ENCODE peak calls at places on chromosome 22, in ten cellular contexts. One of them, this sample, is unnamed.

GRCh38 chr22:31806751-31807150 is 52.9 kb downstream of the DEPDC5 start:
- DNase-seq in lower lobe of right lung: no peak
- DNase-seq in epithelial cell of esophagus: no peak
- DNase-seq in progenitor cell of endocrine pancreas: no peak
- DNase-seq in nephron progenitor cell: no peak
- DNase-seq in heart right ventricle: no peak
- DNase-seq in kidney: no peak
- DNase-seq in psoas muscle: no peak
- DNase-seq in astrocyte of the cerebellum: no peak
- DNase-seq in pancreas: no peak
- DNase-seq in this sample: no peak

GRCh38 chr22:20002098-20002497 is 14.5 kb downstream of the ARVCF start:
- DNase-seq in lower lobe of right lung: no peak
- DNase-seq in epithelial cell of esophagus: no peak
- DNase-seq in progenitor cell of endocrine pancreas: no peak
- DNase-seq in nephron progenitor cell: no peak
- DNase-seq in heart right ventricle: peak
- DNase-seq in kidney: peak
- DNase-seq in psoas muscle: peak
- DNase-seq in astrocyte of the cerebellum: no peak
- DNase-seq in pancreas: peak
- DNase-seq in this sample: no peak

GRCh38 chr22:28885939-28886338 is 2.6 kb downstream of the ZNRF3 start:
- DNase-seq in lower lobe of right lung: no peak
- DNase-seq in epithelial cell of esophagus: no peak
- DNase-seq in progenitor cell of endocrine pancreas: no peak
- DNase-seq in nephron progenitor cell: no peak
- DNase-seq in heart right ventricle: no peak
- DNase-seq in kidney: no peak
- DNase-seq in psoas muscle: no peak
- DNase-seq in astrocyte of the cerebellum: no peak
- DNase-seq in pancreas: no peak
- DNase-seq in this sample: no peak

GRCh38 chr22:30867746-30868662 is 100.6 kb downstream of the MORC2 start:
- DNase-seq in lower lobe of right lung: peak
- DNase-seq in epithelial cell of esophagus: no peak
- DNase-seq in progenitor cell of endocrine pancreas: no peak
- DNase-seq in nephron progenitor cell: no peak
- DNase-seq in heart right ventricle: peak
- DNase-seq in kidney: no peak
- DNase-seq in psoas muscle: no peak
- DNase-seq in astrocyte of the cerebellum: no peak
- DNase-seq in pancreas: peak
- DNase-seq in this sample: no peak

GRCh38 chr22:48577014-48577690 is 1250.5 kb downstream of the BRD1 start:
- DNase-seq in lower lobe of right lung: peak
- DNase-seq in epithelial cell of esophagus: no peak
- DNase-seq in progenitor cell of endocrine pancreas: no peak
- DNase-seq in nephron progenitor cell: no peak
- DNase-seq in heart right ventricle: no peak
- DNase-seq in kidney: peak
- DNase-seq in psoas muscle: no peak
- DNase-seq in astrocyte of the cerebellum: no peak
- DNase-seq in pancreas: no peak
- DNase-seq in this sample: peak

GRCh38 chr22:42553475-42554361 is at the start of gene SERHL2:
- DNase-seq in lower lobe of right lung: peak
- DNase-seq in epithelial cell of esophagus: peak
- DNase-seq in progenitor cell of endocrine pancreas: peak
- DNase-seq in nephron progenitor cell: peak
- DNase-seq in heart right ventricle: peak
- DNase-seq in kidney: peak
- DNase-seq in psoas muscle: peak
- DNase-seq in astrocyte of the cerebellum: peak
- DNase-seq in pancreas: peak
- DNase-seq in this sample: peak

GRCh38 chr22:30471616-30472318 is at the start of gene SEC14L3:
- DNase-seq in lower lobe of right lung: peak
- DNase-seq in epithelial cell of esophagus: no peak
- DNase-seq in progenitor cell of endocrine pancreas: no peak
- DNase-seq in nephron progenitor cell: no peak
- DNase-seq in heart right ventricle: no peak
- DNase-seq in kidney: no peak
- DNase-seq in psoas muscle: no peak
- DNase-seq in astrocyte of the cerebellum: no peak
- DNase-seq in pancreas: no peak
- DNase-seq in this sample: no peak

GRCh38 chr22:44276041-44276440 is 36.7 kb downstream of the SHISAL1 start:
- DNase-seq in lower lobe of right lung: no peak
- DNase-seq in epithelial cell of esophagus: no peak
- DNase-seq in progenitor cell of endocrine pancreas: no peak
- DNase-seq in nephron progenitor cell: no peak
- DNase-seq in heart right ventricle: no peak
- DNase-seq in kidney: peak
- DNase-seq in psoas muscle: no peak
- DNase-seq in astrocyte of the cerebellum: no peak
- DNase-seq in pancreas: no peak
- DNase-seq in this sample: peak

GRCh38 chr22:45096256-45096907 is 67.3 kb upstream of the NUP50 start:
- DNase-seq in lower lobe of right lung: no peak
- DNase-seq in epithelial cell of esophagus: peak
- DNase-seq in progenitor cell of endocrine pancreas: peak
- DNase-seq in nephron progenitor cell: peak
- DNase-seq in heart right ventricle: no peak
- DNase-seq in kidney: no peak
- DNase-seq in psoas muscle: no peak
- DNase-seq in astrocyte of the cerebellum: peak
- DNase-seq in pancreas: no peak
- DNase-seq in this sample: peak

GRCh38 chr22:30920407-30920806 is 48.2 kb downstream of the MORC2 start:
- DNase-seq in lower lobe of right lung: peak
- DNase-seq in epithelial cell of esophagus: peak
- DNase-seq in progenitor cell of endocrine pancreas: peak
- DNase-seq in nephron progenitor cell: peak
- DNase-seq in heart right ventricle: peak
- DNase-seq in kidney: peak
- DNase-seq in psoas muscle: peak
- DNase-seq in astrocyte of the cerebellum: peak
- DNase-seq in pancreas: peak
- DNase-seq in this sample: peak

GRCh38 chr22:39943366-39943765 is 16.8 kb upstream of the TMA7B start:
- DNase-seq in lower lobe of right lung: no peak
- DNase-seq in epithelial cell of esophagus: no peak
- DNase-seq in progenitor cell of endocrine pancreas: no peak
- DNase-seq in nephron progenitor cell: peak
- DNase-seq in heart right ventricle: no peak
- DNase-seq in kidney: no peak
- DNase-seq in psoas muscle: no peak
- DNase-seq in astrocyte of the cerebellum: no peak
- DNase-seq in pancreas: no peak
- DNase-seq in this sample: no peak

GRCh38 chr22:29205598-29206371 is at the start of gene EMID1:
- DNase-seq in lower lobe of right lung: peak
- DNase-seq in epithelial cell of esophagus: peak
- DNase-seq in progenitor cell of endocrine pancreas: peak
- DNase-seq in nephron progenitor cell: peak
- DNase-seq in heart right ventricle: peak
- DNase-seq in kidney: peak
- DNase-seq in psoas muscle: peak
- DNase-seq in astrocyte of the cerebellum: no peak
- DNase-seq in pancreas: peak
- DNase-seq in this sample: peak

GRCh38 chr22:29306175-29306829 is at the start of gene GAS2L1:
- DNase-seq in lower lobe of right lung: peak
- DNase-seq in epithelial cell of esophagus: peak
- DNase-seq in progenitor cell of endocrine pancreas: peak
- DNase-seq in nephron progenitor cell: peak
- DNase-seq in heart right ventricle: peak
- DNase-seq in kidney: peak
- DNase-seq in psoas muscle: peak
- DNase-seq in astrocyte of the cerebellum: no peak
- DNase-seq in pancreas: peak
- DNase-seq in this sample: peak

GRCh38 chr22:26377170-26377825 is 51.8 kb upstream of the ASPHD2 start:
- DNase-seq in lower lobe of right lung: no peak
- DNase-seq in epithelial cell of esophagus: no peak
- DNase-seq in progenitor cell of endocrine pancreas: no peak
- DNase-seq in nephron progenitor cell: no peak
- DNase-seq in heart right ventricle: no peak
- DNase-seq in kidney: no peak
- DNase-seq in psoas muscle: no peak
- DNase-seq in astrocyte of the cerebellum: no peak
- DNase-seq in pancreas: no peak
- DNase-seq in this sample: no peak
- TF ChIP-seq CTCF in lower lobe of right lung: no peak
- TF ChIP-seq CTCF in epithelial cell of esophagus: no peak
- TF ChIP-seq CTCF in progenitor cell of endocrine pancreas: no peak
- TF ChIP-seq CTCF in nephron progenitor cell: no peak
- TF ChIP-seq CTCF in heart right ventricle: no peak
- TF ChIP-seq CTCF in kidney: no peak
- TF ChIP-seq CTCF in psoas muscle: no peak
- TF ChIP-seq CTCF in astrocyte of the cerebellum: peak
- TF ChIP-seq CTCF in pancreas: no peak
- TF ChIP-seq CTCF in this sample: no peak

DNA sequence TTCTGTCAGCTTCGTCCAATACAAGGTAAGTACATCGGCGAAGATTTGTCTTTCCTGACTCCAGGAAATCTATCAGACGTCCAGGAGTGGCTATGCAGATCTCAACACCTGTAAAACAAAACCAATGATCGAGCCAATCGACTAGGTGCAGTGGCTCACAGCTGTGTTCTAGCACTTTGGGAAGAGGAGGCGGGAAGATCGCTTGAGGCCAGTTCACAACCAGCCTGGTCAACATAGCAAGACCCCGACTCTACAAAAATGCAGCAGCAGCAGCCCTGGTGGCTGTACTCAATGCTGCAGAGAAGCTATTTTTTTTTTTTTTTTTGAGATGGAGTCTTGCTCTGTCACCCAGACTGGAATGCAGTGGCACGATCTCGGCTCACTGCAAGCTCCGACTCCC is 11.2 kb downstream of the DDX17 start:
- DNase-seq in lower lobe of right lung: no peak
- DNase-seq in epithelial cell of esophagus: no peak
- DNase-seq in progenitor cell of endocrine pancreas: no peak
- DNase-seq in nephron progenitor cell: no peak
- DNase-seq in heart right ventricle: no peak
- DNase-seq in kidney: no peak
- DNase-seq in psoas muscle: no peak
- DNase-seq in astrocyte of the cerebellum: no peak
- DNase-seq in pancreas: no peak
- DNase-seq in this sample: no peak
- TF ChIP-seq CTCF in lower lobe of right lung: no peak
- TF ChIP-seq CTCF in epithelial cell of esophagus: peak
- TF ChIP-seq CTCF in progenitor cell of endocrine pancreas: no peak
- TF ChIP-seq CTCF in nephron progenitor cell: no peak
- TF ChIP-seq CTCF in heart right ventricle: no peak
- TF ChIP-seq CTCF in kidney: peak
- TF ChIP-seq CTCF in psoas muscle: no peak
- TF ChIP-seq CTCF in astrocyte of the cerebellum: no peak
- TF ChIP-seq CTCF in pancreas: no peak
- TF ChIP-seq CTCF in this sample: no peak

DNA sequence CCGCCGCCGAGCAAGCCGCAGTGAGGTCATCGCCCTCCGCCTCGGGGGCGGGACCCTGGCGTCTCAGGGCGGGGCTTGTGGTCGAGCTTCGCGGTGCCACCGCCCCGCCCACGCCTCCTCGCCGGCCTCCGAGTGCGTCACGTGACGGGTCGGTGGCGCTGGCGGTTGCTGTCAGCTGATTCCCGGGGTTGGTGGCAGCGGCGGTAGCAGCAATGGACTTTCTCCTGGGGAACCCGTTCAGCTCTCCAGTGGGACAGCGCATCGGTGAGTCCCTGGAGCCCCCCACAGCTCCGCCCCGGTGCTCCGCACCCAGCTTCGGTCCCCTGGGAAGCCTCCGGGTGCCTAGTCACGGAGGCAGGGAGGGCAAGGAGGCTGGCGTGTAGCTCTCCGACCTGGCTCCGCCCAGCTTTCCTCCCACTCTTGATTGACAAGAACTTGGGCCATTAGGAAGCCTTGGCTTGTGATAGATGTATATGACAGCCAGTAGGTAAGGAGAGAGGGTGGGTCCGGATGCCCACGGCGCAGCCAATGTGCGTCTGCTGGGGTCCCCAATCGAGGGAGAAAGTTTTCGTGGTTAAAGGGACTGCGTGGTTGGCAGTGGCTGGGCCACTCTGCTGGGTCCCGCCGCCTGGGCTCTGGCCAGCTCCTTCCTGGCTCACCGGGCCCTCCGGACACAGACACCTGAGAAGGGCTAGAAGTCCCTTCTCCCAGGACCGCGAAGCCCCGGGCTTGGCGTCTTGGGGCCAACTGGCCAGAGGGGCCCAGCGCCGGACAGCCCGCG is at the start of gene TOM1:
- DNase-seq in lower lobe of right lung: peak
- DNase-seq in epithelial cell of esophagus: peak
- DNase-seq in progenitor cell of endocrine pancreas: peak
- DNase-seq in nephron progenitor cell: peak
- DNase-seq in heart right ventricle: peak
- DNase-seq in kidney: peak
- DNase-seq in psoas muscle: peak
- DNase-seq in astrocyte of the cerebellum: peak
- DNase-seq in pancreas: peak
- DNase-seq in this sample: peak
- TF ChIP-seq CTCF in lower lobe of right lung: no peak
- TF ChIP-seq CTCF in epithelial cell of esophagus: no peak
- TF ChIP-seq CTCF in progenitor cell of endocrine pancreas: no peak
- TF ChIP-seq CTCF in nephron progenitor cell: no peak
- TF ChIP-seq CTCF in heart right ventricle: no peak
- TF ChIP-seq CTCF in kidney: no peak
- TF ChIP-seq CTCF in psoas muscle: no peak
- TF ChIP-seq CTCF in astrocyte of the cerebellum: no peak
- TF ChIP-seq CTCF in pancreas: no peak
- TF ChIP-seq CTCF in this sample: no peak

DNA sequence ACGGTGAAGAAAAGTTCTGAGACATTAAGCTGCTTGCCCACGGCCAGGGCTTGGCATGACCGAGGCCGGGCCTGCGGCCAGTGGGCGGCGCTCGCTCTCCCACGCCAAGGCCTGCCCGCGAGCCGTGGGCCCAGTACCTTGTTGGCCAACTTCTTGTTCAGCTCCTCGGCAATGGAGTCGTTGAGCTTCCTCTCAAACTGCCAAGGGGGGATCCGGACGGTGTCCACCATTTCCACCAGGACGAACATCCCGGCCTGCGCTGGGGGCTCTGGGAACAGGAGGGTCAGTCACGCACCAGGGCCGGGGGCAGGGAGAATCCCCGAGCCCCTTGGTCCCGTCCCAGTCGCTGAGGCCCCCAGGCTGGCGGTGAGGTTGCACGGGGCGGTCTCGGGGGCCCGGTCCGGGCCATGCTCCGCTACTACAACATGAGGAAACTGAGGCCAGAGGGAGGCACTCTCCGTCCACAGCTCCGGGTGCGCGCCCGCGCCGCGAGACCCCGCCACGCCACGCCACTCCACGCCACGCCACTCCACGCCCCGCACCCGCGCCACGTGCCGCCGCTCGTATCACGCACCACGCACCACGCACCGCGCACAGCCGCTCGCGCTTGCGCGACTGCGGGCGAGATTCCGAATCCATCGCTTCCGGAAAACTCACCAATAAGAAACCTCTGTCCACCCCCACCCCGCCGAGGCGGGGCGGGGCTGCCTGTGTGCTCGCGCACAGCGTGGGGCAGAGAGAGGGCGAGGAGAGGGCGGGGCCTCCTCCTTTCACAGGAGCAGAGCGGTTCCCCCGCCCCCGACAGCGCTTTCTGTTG is at the start of gene POLR3H:
- DNase-seq in lower lobe of right lung: peak
- DNase-seq in epithelial cell of esophagus: peak
- DNase-seq in progenitor cell of endocrine pancreas: peak
- DNase-seq in nephron progenitor cell: peak
- DNase-seq in heart right ventricle: peak
- DNase-seq in kidney: peak
- DNase-seq in psoas muscle: peak
- DNase-seq in astrocyte of the cerebellum: peak
- DNase-seq in pancreas: peak
- DNase-seq in this sample: peak
- TF ChIP-seq CTCF in lower lobe of right lung: peak
- TF ChIP-seq CTCF in epithelial cell of esophagus: peak
- TF ChIP-seq CTCF in progenitor cell of endocrine pancreas: peak
- TF ChIP-seq CTCF in nephron progenitor cell: peak
- TF ChIP-seq CTCF in heart right ventricle: peak
- TF ChIP-seq CTCF in kidney: peak
- TF ChIP-seq CTCF in psoas muscle: peak
- TF ChIP-seq CTCF in astrocyte of the cerebellum: peak
- TF ChIP-seq CTCF in pancreas: peak
- TF ChIP-seq CTCF in this sample: peak

This sample was measured in glutamatergic neuron.